ENCODE peak calls at places on chromosomes 13 and 19, in five cellular contexts. L, M, B, W and N are unnamed samples.

GRCh38 chr19:28980236-28980868 is 232.6 kb downstream of the UQCRFS1 start:
- DNase-seq in M (no peak), B (no peak), L (no peak), W (no peak), N (no peak)

GRCh38 chr13:77507931-77508776 is 27.4 kb upstream of the SCEL start:
- DNase-seq in B (no peak), L (no peak), W (no peak), M (no peak), N (no peak)

GRCh38 chr19:17242431-17243208 is 3.1 kb downstream of the NR2F6 start:
- DNase-seq in W (no peak), L (no peak), B (no peak), M (no peak), N (no peak)

GRCh38 chr19:46748325-46749109 is 2.3 kb upstream of the STRN4 start:
- DNase-seq in W (no peak), B (peak; percentile 64), M (no peak), L (peak; percentile 74), N (peak; percentile 65)

GRCh38 chr13:38628554-38628953 is 58.3 kb upstream of the FREM2 start:
- DNase-seq in M (no peak), W (no peak), B (no peak), L (no peak), N (no peak)

GRCh38 chr13:113962386-113962785 is 11.5 kb downstream of the C13orf46 start:
- DNase-seq in M (no peak), W (no peak), B (no peak), L (no peak), N (no peak)

GRCh38 chr19:18225702-18226468 is at the start of gene PDE4C:
- DNase-seq in M (peak; percentile 26), B (no peak), W (no peak), L (no peak), N (no peak)

GRCh38 chr13:99339736-99340392 is 32.7 kb upstream of the GPR183 start:
- DNase-seq in W (no peak), L (peak; percentile 44), B (peak; percentile 56), M (no peak), N (no peak)

GRCh38 chr13:112685856-112686255 is 4.0 kb upstream of the ATP11A start:
- DNase-seq in B (no peak), M (no peak), W (no peak), L (no peak), N (no peak)

GRCh38 chr19:10283301-10283733 is 3.4 kb upstream of the ICAM4 start:
- DNase-seq in W (no peak), B (no peak), M (no peak), L (no peak), N (no peak)

GRCh38 chr13:67013709-67014108 is 216.4 kb downstream of the PCDH9 start:
- DNase-seq in B (no peak), M (no peak), W (no peak), L (no peak), N (no peak)

GRCh38 chr19:18853755-18854427 is 22.1 kb downstream of the UPF1 start:
- DNase-seq in B (no peak), L (no peak), W (no peak), M (no peak), N (no peak)

GRCh38 chr13:46463719-46464118 is 76.7 kb upstream of the RUBCNL start:
- DNase-seq in B (no peak), M (no peak), L (no peak), W (no peak), N (no peak)

GRCh38 chr13:113933901-113934300 is 40.0 kb downstream of the C13orf46 start:
- DNase-seq in M (peak; percentile 3), B (no peak), L (no peak), W (no peak), N (peak; percentile 4)

GRCh38 chr13:114148521-114148855 is 16.1 kb upstream of the RASA3 start:
- DNase-seq in L (peak; percentile 98), M (no peak), B (peak; percentile 76), W (no peak), N (no peak)

GRCh38 chr19:3343619-3344502 is 22.5 kb upstream of the NFIC start:
- DNase-seq in B (peak; percentile 44), M (peak; percentile 88), W (peak; percentile 67), L (peak; percentile 64), N (peak; percentile 91)

GRCh38 chr19:1503925-1504430 is 8.8 kb downstream of the ADAMTSL5 start:
- DNase-seq in L (no peak), M (no peak), B (no peak), W (no peak), N (no peak)

GRCh38 chr13:37685206-37685605 is 86.6 kb upstream of the POSTN start:
- DNase-seq in B (no peak), M (no peak), L (no peak), W (no peak), N (no peak)

GRCh38 chr19:12611361-12611699 is 610 bp downstream of the ZNF791 start:
- DNase-seq in L (no peak), B (no peak), W (peak; percentile 64), M (peak; percentile 66), N (peak; percentile 68)

GRCh38 chr13:95325485-95325884 is 24.2 kb upstream of the ABCC4 start:
- DNase-seq in L (no peak), M (no peak), W (no peak), B (no peak), N (no peak)

GRCh38 chr13:83709751-83710515 is 172.3 kb downstream of the SLITRK1 start:
- DNase-seq in M (no peak), L (no peak), B (no peak), W (no peak), N (no peak)

GRCh38 chr19:6047741-6048231 is 62.5 kb downstream of the RFX2 start:
- DNase-seq in W (no peak), L (no peak), B (no peak), M (peak; percentile 24), N (no peak)

GRCh38 chr19:15892012-15892411 is 5.9 kb downstream of the CYP4F2 start:
- DNase-seq in W (no peak), L (no peak), M (no peak), B (no peak), N (no peak)

GRCh38 chr13:70188567-70188966 is 80.3 kb upstream of the KLHL1 start:
- DNase-seq in M (no peak), B (no peak), W (no peak), L (no peak), N (no peak)

GRCh38 chr19:14413765-14414171 is 5.4 kb downstream of the DDX39A start:
- DNase-seq in M (no peak), B (no peak), W (no peak), L (no peak), N (no peak)

GRCh38 chr19:31350033-31350692 is 927 bp upstream of the TSHZ3 start:
- DNase-seq in B (no peak), L (no peak), W (no peak), M (peak; percentile 68), N (peak; percentile 80)

GRCh38 chr19:1503089-1503924 is 9.5 kb downstream of the ADAMTSL5 start:
- DNase-seq in W (peak; percentile 41), B (peak; percentile 49), L (peak; percentile 67), M (peak; percentile 61), N (peak; percentile 65)

GRCh38 chr13:40114305-40114896 is 458.9 kb downstream of the COG6 start:
- DNase-seq in B (no peak), M (no peak), W (no peak), L (no peak), N (no peak)

GRCh38 chr13:40116008-40116407 is 460.5 kb downstream of the COG6 start:
- DNase-seq in B (peak; percentile 16), M (peak; percentile 46), W (no peak), L (peak; percentile 93), N (peak; percentile 44)

GRCh38 chr13:40118337-40118736 is 462.9 kb downstream of the COG6 start:
- DNase-seq in W (no peak), L (no peak), M (no peak), B (no peak), N (no peak)

GRCh38 chr13:40113644-40114304 is 458.3 kb downstream of the COG6 start:
- DNase-seq in W (no peak), B (no peak), L (no peak), M (no peak), N (no peak)

GRCh38 chr13:40115456-40115855 is 460.0 kb downstream of the COG6 start:
- DNase-seq in L (no peak), M (no peak), W (no peak), B (no peak), N (no peak)
- H3K27ac ChIP-seq in L (peak overlapping the region; percentile 68), M (peak overlapping the region; percentile 84), W (no peak overlapping the region), B (no peak overlapping the region), N (peak overlapping the region; percentile 36)

GRCh38 chr19:35327642-35328041 is 1.3 kb upstream of the CD22 start:
- DNase-seq in M (no peak), B (no peak), L (no peak), W (no peak), N (no peak)

GRCh38 chr19:35331551-35332214 is 2.7 kb downstream of the CD22 start:
- DNase-seq in L (no peak), B (no peak), W (no peak), M (no peak), N (no peak)

GRCh38 chr19:35330475-35330874 is 1.5 kb downstream of the CD22 start:
- DNase-seq in L (no peak), M (no peak), B (no peak), W (no peak), N (no peak)

GRCh38 chr19:35328851-35329285 is at the start of gene CD22:
- DNase-seq in M (no peak), B (no peak), L (no peak), W (no peak), N (no peak)

DNA sequence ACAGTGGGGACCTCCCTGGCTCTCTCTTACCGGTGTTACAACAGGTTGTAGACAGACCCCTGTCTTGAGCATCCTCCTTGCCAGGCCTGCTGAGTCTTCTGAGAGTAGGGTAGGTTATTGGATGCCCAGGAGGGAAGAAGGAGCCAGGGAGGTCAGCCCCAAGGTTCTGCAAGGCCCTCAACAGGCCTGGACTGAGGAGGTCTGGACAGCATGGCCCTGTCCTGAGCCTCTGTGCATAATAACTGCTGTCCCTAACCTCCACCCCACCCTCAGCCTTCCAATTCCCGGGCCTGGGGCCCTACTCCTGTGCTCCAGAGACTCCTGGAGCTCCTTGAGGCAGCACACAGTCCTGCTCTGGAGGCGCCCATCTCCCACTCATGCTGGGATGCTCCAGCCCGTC is 336 bp downstream of the CD22 start:
- DNase-seq in L (no peak), M (no peak), W (no peak), B (no peak), N (no peak)
- H3K4me3 ChIP-seq in L (no peak overlapping the region), M (no peak overlapping the region), W (no peak overlapping the region), B (no peak overlapping the region), N (no peak overlapping the region)

GRCh38 chr19:7901337-7901736 is 2.3 kb upstream of the MAP2K7 start:
- DNase-seq in M (no peak), L (no peak), B (no peak), W (no peak), N (no peak)
- H3K27ac ChIP-seq in M (no peak overlapping the region), L (no peak overlapping the region), B (no peak overlapping the region), W (no peak overlapping the region), N (no peak overlapping the region)

GRCh38 chr19:45218426-45218825 is 26.8 kb downstream of the EXOC3L2 start:
- DNase-seq in M (no peak), L (no peak), B (no peak), W (no peak), N (no peak)
- H3K4me3 ChIP-seq in M (no peak overlapping the region), L (no peak overlapping the region), B (no peak overlapping the region), W (no peak overlapping the region), N (no peak overlapping the region)